ENCODE peak calls at places on chromosomes 6 and 20, in six cellular contexts. T, D, P, X, S and U are unnamed samples. For H3K27me3, the result is how much of the 10 kb centered on the place peaks cover.

GRCh38 chr6:159908535-159908934 is 17.7 kb downstream of the MAS1 start:
- DNase-seq in T (no peak), D (no peak), P (no peak), X (peak), S (no peak), U (no peak)

GRCh38 chr20:50874111-50874757 is 57.0 kb downstream of the ADNP start:
- DNase-seq in T (no peak), D (no peak), P (no peak), X (no peak), S (no peak), U (no peak)

GRCh38 chr6:89941031-89941775 is 46.9 kb downstream of the GJA10 start:
- DNase-seq in T (peak), D (no peak), P (no peak), X (peak), S (peak), U (no peak)

GRCh38 chr6:16043171-16044142 is 85.4 kb upstream of the MYLIP start:
- DNase-seq in T (no peak), D (no peak), P (no peak), X (no peak), S (no peak), U (no peak)

GRCh38 chr6:56909115-56909907 is 45.6 kb upstream of the BEND6 start:
- DNase-seq in T (no peak), D (no peak), P (no peak), X (no peak), S (no peak), U (no peak)

GRCh38 chr6:155103816-155104366 is 108.8 kb downstream of the TIAM2 start:
- DNase-seq in T (no peak), D (no peak), P (no peak), X (no peak), S (no peak), U (no peak)

GRCh38 chr6:135162678-135163439 is 18.2 kb upstream of the MYB start:
- DNase-seq in T (peak), D (peak), P (no peak), X (no peak), S (peak), U (peak)

GRCh38 chr20:62831361-62831788 is 14.5 kb downstream of the COL9A3 start:
- DNase-seq in T (peak), D (no peak), P (no peak), X (no peak), S (no peak), U (peak)

GRCh38 chr20:46182271-46182670 is 64.2 kb downstream of the CD40 start:
- DNase-seq in T (no peak), D (no peak), P (no peak), X (no peak), S (no peak), U (no peak)

GRCh38 chr6:159533568-159533967 is 159.5 kb downstream of the SOD2 start:
- DNase-seq in T (no peak), D (no peak), P (no peak), X (no peak), S (no peak), U (no peak)

GRCh38 chr20:5024982-5025381 is 23.7 kb upstream of the SLC23A2 start:
- DNase-seq in T (no peak), D (no peak), P (no peak), X (peak), S (no peak), U (no peak)

GRCh38 chr20:48786916-48787676 is 40.7 kb downstream of the PREX1 start:
- DNase-seq in T (no peak), D (no peak), P (no peak), X (no peak), S (no peak), U (no peak)

GRCh38 chr20:62073323-62073722 is 7.6 kb upstream of the TAF4 start:
- DNase-seq in T (no peak), D (no peak), P (no peak), X (no peak), S (no peak), U (no peak)

GRCh38 chr6:111795558-111795957 is 77.7 kb downstream of the FYN start:
- DNase-seq in T (no peak), D (no peak), P (no peak), X (no peak), S (no peak), U (no peak)

GRCh38 chr20:45338121-45339030 is 9.8 kb downstream of the SDC4 start:
- DNase-seq in T (no peak), D (no peak), P (no peak), X (peak), S (peak), U (no peak)

GRCh38 chr6:105326216-105326615 is 76.7 kb downstream of the PREP start:
- DNase-seq in T (peak), D (no peak), P (no peak), X (peak), S (no peak), U (peak)

GRCh38 chr6:53943410-53943809 is 148.6 kb downstream of the LRRC1 start:
- DNase-seq in T (no peak), D (no peak), P (no peak), X (peak), S (no peak), U (no peak)

GRCh38 chr6:106159531-106159940 is 73.4 kb downstream of the PRDM1 start:
- DNase-seq in T (no peak), D (no peak), P (no peak), X (peak), S (no peak), U (no peak)

GRCh38 chr20:51811040-51811351 is 8.7 kb upstream of the SALL4 start:
- DNase-seq in T (no peak), D (no peak), P (no peak), X (peak), S (peak), U (no peak)

GRCh38 chr6:111791415-111791814 is 81.8 kb downstream of the FYN start:
- DNase-seq in T (no peak), D (no peak), P (no peak), X (peak), S (no peak), U (no peak)

GRCh38 chr20:40860487-40860902 is 168.1 kb upstream of the TOP1 start:
- DNase-seq in T (no peak), D (no peak), P (no peak), X (peak), S (peak), U (peak)

GRCh38 chr6:37122861-37123260 is 47.1 kb upstream of the PIM1 start:
- DNase-seq in T (no peak), D (no peak), P (no peak), X (no peak), S (no peak), U (no peak)

GRCh38 chr6:132708771-132709170 is 5.1 kb downstream of the VNN1 start:
- DNase-seq in T (no peak), D (no peak), P (no peak), X (no peak), S (no peak), U (no peak)

GRCh38 chr6:137494281-137494966 is at the start of gene OLIG3:
- DNase-seq in T (no peak), D (no peak), P (no peak), X (no peak), S (no peak), U (no peak)
- H3K27me3 ChIP-seq in T (half or more), D (half or more), P (half or more), X (half or more), S (half or more), U (under half)

DNA sequence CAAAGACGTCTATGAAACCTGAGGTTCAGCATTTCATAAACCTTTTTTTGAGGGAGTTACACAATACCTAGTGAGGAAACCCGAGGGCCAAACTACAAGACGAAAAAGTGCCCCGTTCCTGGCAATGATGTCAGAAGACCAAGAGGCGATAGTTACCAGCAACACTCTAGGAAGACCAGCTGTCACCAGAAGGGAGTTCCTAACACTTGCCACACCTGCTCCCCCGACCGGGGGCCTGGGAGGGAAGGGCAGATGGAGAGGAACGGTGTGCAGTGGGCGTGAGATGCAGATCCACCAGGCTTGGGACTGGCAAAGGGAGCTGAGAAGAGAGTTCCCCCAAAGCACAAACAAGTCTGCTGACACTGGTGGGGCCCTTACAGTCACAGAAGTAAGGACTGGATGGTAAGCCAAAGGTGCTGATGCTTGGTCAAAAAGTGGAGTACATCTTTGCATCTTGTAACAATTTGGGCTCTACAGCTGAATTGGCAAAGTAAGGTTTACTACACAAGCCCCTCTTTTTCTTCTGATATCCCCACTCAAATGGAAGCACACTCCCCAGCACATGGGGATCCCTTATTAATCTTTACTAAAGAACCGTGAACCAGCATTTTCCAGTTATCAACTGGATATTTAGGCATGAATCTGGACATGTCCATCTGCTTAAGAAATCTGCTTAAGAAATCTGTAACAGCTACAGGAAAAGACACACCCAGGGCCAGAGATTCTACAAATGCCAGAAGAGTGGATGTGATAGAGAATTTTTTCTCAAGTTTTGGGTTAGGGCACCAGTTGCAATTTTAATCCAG is 38.5 kb downstream of the PANK2 start:
- DNase-seq in T (no peak), D (no peak), P (no peak), X (peak), S (peak), U (no peak)
- H3K4me3 ChIP-seq in T (no peak), D (no peak), P (no peak), X (no peak), S (no peak), U (no peak)

GRCh38 chr20:667351-668034 is 8.1 kb downstream of the SCRT2 start:
- DNase-seq in T (peak), D (peak), P (no peak), X (peak), S (peak), U (peak)

GRCh38 chr20:668050-668449 is 7.6 kb downstream of the SCRT2 start:
- DNase-seq in T (no peak), D (no peak), P (no peak), X (no peak), S (no peak), U (no peak)

GRCh38 chr20:671252-672030 is 4.2 kb downstream of the SCRT2 start:
- DNase-seq in T (no peak), D (no peak), P (no peak), X (no peak), S (no peak), U (no peak)

GRCh38 chr20:668638-669037 is 7.0 kb downstream of the SCRT2 start:
- DNase-seq in T (no peak), D (no peak), P (no peak), X (no peak), S (no peak), U (no peak)

DNA sequence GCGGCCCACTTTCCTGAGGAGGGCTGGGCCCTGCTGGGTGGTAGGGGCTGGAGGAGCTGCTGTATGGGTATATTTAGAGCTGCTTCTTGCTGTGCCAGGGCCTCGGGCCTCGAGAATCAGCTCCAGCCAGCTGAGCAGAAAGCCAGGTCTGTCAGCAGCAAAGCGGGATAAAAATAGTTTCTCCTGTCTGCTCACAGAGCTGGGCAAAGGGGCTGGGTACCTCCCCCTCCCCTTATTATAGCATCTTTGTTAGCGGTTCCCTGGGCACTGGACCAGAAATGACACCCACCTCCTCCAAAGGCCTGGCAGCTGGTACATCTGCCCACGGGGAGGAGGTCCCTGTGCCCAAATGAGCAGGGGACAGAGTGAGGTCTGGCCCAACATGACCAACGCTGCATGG is 6.0 kb downstream of the SCRT2 start:
- DNase-seq in T (no peak), D (peak), P (no peak), X (no peak), S (no peak), U (no peak)
- H3K27me3 ChIP-seq in T (half or more), D (under half), P (under half), X (half or more), S (under half), U (under half)

DNA sequence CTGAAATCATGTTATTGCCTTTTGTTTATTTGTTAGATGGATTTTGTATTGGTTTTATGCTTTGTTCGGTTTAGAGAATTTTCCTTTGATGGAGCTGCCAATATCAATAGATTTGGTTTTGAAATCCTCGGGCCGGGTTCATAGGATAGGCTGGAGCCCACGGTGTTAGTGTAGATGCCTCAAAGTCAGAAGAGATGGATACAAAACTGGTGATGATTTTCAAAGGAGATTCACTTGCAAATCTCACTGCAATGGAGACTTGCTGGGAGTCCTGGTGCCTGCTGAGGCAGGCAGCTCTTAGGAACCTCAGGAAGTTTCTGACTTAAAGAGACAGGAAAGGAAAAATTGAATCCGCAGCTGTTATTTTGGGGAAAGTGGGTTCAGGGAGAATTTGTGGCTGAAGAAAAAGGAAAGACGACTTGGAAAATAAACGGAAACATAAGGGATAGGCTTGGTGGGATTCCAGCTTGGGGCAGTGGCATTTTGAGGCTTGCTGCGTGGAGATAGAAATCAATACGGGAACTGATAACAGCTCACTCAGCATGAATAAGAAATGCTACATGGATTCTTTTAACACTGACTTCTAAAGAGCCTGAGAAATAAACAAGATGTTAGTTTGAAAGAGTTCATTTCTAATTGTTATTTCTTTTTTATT is 241.6 kb downstream of the PHACTR1 start:
- DNase-seq in T (no peak), D (no peak), P (no peak), X (no peak), S (peak), U (peak)
- H3K4me3 ChIP-seq in T (no peak), D (peak), P (peak), X (peak), S (peak), U (peak)